ENCODE peak calls at places on chromosomes 13 and 19, in six cellular contexts. K is stimulated activated naive CD8-positive, alpha-beta T cell treated with anti-CD3 and anti-CD28 coated beads, Interleukin-15, Interleukin-2, amounts not matched to agents 100 U/mL and 50 U/mL, for 24 hours; C is LNCaP clone FGC; Q is iPS-NIHi11; I is AG20443; Y is DMS79 treated with DMSO at 0.1 percent for 48 hours. D is an unnamed sample.

GRCh38 chr19:11736696-11737095 is 2.0 kb downstream of the ZNF823 start:
- DNase-seq in K (peak), C (no peak), Q (no peak), I (peak), Y (no peak), D (no peak)

GRCh38 chr13:106714271-106714670 is 146.3 kb upstream of the ARGLU1 start:
- DNase-seq in K (no peak), C (no peak), Q (no peak), I (no peak), Y (no peak), D (no peak)

GRCh38 chr13:52428295-52428694 is 22.1 kb downstream of the VPS36 start:
- DNase-seq in K (no peak), C (no peak), Q (no peak), I (no peak), Y (no peak), D (no peak)

GRCh38 chr19:58544591-58545285 is 874 bp downstream of the TRIM28 start:
- DNase-seq in K (peak), C (no peak), Q (peak), I (peak), Y (no peak), D (peak)

GRCh38 chr13:55439450-55439849 is 1701.3 kb upstream of the PRR20A start:
- DNase-seq in K (no peak), C (no peak), Q (no peak), I (no peak), Y (no peak), D (no peak)

GRCh38 chr13:21998279-21998678 is 327.4 kb downstream of the FGF9 start:
- DNase-seq in K (no peak), C (no peak), Q (no peak), I (no peak), Y (no peak), D (no peak)

GRCh38 chr19:4449022-4449825 is 8.4 kb downstream of the UBXN6 start:
- DNase-seq in K (no peak), C (no peak), Q (peak), I (no peak), Y (no peak), D (peak)

GRCh38 chr13:25218011-25218410 is 45.9 kb upstream of the AMER2 start:
- DNase-seq in K (no peak), C (no peak), Q (no peak), I (no peak), Y (no peak), D (no peak)